ENCODE peak calls at places on chromosome 13, in seven cellular contexts. D is fibroblast of pulmonary artery, L is heart left ventricle, R is psoas muscle, O is fibroblast of mammary gland, K is PC-3, P is astrocyte of the cerebellum. S is an unnamed sample.

GRCh38 chr13:33761744-33762143 is 56.2 kb upstream of the RFC3 start:
- DNase-seq in O (peak), P (peak), K (peak), L (no peak), D (no peak), R (no peak), S (peak)

GRCh38 chr13:97945792-97946419 is 7.6 kb upstream of the IPO5 start:
- DNase-seq in O (no peak), R (no peak), K (peak), P (no peak), L (no peak), D (no peak), S (no peak)

GRCh38 chr13:32262165-32262564 is 53.0 kb downstream of the ZAR1L start:
- DNase-seq in D (no peak), P (no peak), O (peak), R (no peak), L (no peak), K (no peak), S (no peak)

GRCh38 chr13:43132228-43132627 is 108.8 kb downstream of the DNAJC15 start:
- DNase-seq in R (no peak), P (no peak), K (peak), D (peak), L (no peak), O (peak), S (peak)

GRCh38 chr13:101785858-101786257 is 333.4 kb downstream of the ITGBL1 start:
- DNase-seq in P (peak), D (peak), L (peak), K (peak), R (no peak), O (peak), S (peak)

GRCh38 chr13:99256709-99257108 is 1.5 kb downstream of the GPR18 start:
- DNase-seq in P (no peak), O (peak), L (no peak), K (no peak), D (peak), R (no peak), S (peak)

GRCh38 chr13:74969419-74969818 is 512.5 kb downstream of the TBC1D4 start:
- DNase-seq in L (no peak), K (no peak), O (no peak), D (no peak), P (no peak), R (no peak), S (no peak)

GRCh38 chr13:41137951-41138350 is 5.3 kb upstream of the KBTBD6 start:
- DNase-seq in P (peak), K (peak), O (peak), R (no peak), D (peak), L (no peak), S (peak)

GRCh38 chr13:26198116-26198515 is 24.0 kb downstream of the RNF6 start:
- DNase-seq in O (no peak), K (no peak), D (no peak), L (no peak), R (no peak), P (no peak), S (no peak)

GRCh38 chr13:112442483-112443090 is 66.4 kb downstream of the SPACA7 start:
- DNase-seq in K (no peak), D (peak), O (no peak), L (no peak), R (no peak), P (no peak), S (no peak)

GRCh38 chr13:112351825-112352224 is 24.3 kb upstream of the SPACA7 start:
- DNase-seq in R (no peak), L (no peak), D (no peak), K (no peak), P (no peak), O (no peak), S (no peak)

GRCh38 chr13:73924607-73925006 is 209.6 kb downstream of the KLF12 start:
- DNase-seq in P (no peak), O (no peak), L (no peak), K (no peak), R (no peak), D (no peak), S (no peak)

GRCh38 chr13:49625392-49626137 is 2.7 kb upstream of the ARL11 start:
- DNase-seq in O (peak), K (no peak), L (peak), D (peak), P (no peak), R (peak), S (peak)

GRCh38 chr13:21639604-21640003 is 31.3 kb upstream of the FGF9 start:
- DNase-seq in O (no peak), L (no peak), R (no peak), P (no peak), D (no peak), K (no peak), S (no peak)

GRCh38 chr13:21638319-21639282 is 32.3 kb upstream of the FGF9 start:
- DNase-seq in K (peak), R (no peak), O (peak), P (no peak), L (no peak), D (peak), S (peak)

GRCh38 chr13:21632196-21632595 is 28.2 kb upstream of the MICU2 start:
- DNase-seq in O (no peak), K (no peak), R (no peak), D (no peak), L (no peak), P (no peak), S (no peak)

GRCh38 chr13:21641629-21642028 is 29.2 kb upstream of the FGF9 start:
- DNase-seq in K (no peak), D (no peak), P (no peak), O (no peak), L (no peak), R (no peak), S (no peak)

DNA sequence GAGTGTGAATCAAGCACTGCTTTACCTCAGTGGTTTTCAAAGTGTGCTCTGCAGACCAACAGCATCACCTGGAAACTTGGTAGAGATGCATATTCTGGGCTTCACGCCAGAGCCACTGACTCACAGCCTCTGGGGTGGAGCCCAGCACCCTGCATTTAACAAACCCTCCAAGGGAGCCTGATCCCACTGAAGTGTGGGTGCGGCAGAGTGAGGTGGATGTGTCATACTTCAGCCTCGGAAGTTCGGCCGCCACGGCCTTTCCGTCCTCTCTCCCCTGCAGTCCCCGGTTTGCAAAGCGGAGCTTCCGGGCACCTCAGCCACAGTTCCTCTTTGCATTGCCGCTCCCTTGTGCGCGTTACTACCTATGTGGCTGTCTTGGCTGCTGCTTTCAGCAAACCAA is 33.3 kb upstream of the MICU2 start:
- DNase-seq in R (no peak), K (peak), P (no peak), O (peak), L (no peak), D (peak), S (peak)
- H3K4me3 ChIP-seq in R (no peak), K (peak), P (no peak), O (no peak), L (no peak), D (no peak), S (no peak)

DNA sequence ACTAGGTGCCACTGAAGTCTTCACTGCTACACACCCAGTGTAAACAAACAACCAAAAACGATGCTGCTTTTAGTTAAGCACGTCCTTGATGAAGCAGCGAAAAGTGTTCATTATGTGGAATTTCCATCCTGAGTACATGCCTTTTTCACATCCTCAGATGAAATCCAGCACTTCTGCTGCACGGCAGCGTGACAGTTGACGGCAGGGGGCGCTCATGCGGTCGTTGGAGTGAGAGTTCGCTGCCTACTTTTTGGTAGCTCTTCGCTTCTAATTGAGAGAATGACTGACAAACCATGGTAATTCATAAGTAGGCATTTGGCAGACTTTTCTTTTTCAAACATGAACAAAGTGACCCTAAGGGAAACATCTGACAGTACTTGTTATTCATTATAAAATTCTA is 1124.9 kb downstream of the EFNB2 start:
- DNase-seq in D (peak), O (peak), L (peak), R (peak), K (peak), P (no peak), S (peak)
- TF ChIP-seq CTCF in D (peak), O (peak), L (peak), R (peak), K (peak), P (peak), S (peak)

GRCh38 chr13:94233831-94234230 is 245.7 kb downstream of the DCT start:
- DNase-seq in O (no peak), L (no peak), P (no peak), R (no peak), K (no peak), D (no peak), S (peak)

GRCh38 chr13:94233401-94233800 is 246.1 kb downstream of the DCT start:
- DNase-seq in P (peak), L (no peak), K (peak), R (peak), O (peak), D (peak), S (peak)

GRCh38 chr13:94234766-94235165 is 244.7 kb downstream of the DCT start:
- DNase-seq in R (no peak), K (no peak), L (no peak), P (no peak), O (no peak), D (no peak), S (no peak)

GRCh38 chr13:94236876-94237275 is 242.6 kb downstream of the DCT start:
- DNase-seq in K (no peak), L (no peak), D (no peak), O (no peak), P (no peak), R (no peak), S (peak)

GRCh38 chr13:94236132-94236531 is 243.3 kb downstream of the DCT start:
- DNase-seq in P (no peak), D (no peak), O (no peak), L (no peak), R (no peak), K (no peak), S (peak)
- H3K4me3 ChIP-seq in P (no peak), D (no peak), O (no peak), L (no peak), R (no peak), K (no peak), S (no peak)

DNA sequence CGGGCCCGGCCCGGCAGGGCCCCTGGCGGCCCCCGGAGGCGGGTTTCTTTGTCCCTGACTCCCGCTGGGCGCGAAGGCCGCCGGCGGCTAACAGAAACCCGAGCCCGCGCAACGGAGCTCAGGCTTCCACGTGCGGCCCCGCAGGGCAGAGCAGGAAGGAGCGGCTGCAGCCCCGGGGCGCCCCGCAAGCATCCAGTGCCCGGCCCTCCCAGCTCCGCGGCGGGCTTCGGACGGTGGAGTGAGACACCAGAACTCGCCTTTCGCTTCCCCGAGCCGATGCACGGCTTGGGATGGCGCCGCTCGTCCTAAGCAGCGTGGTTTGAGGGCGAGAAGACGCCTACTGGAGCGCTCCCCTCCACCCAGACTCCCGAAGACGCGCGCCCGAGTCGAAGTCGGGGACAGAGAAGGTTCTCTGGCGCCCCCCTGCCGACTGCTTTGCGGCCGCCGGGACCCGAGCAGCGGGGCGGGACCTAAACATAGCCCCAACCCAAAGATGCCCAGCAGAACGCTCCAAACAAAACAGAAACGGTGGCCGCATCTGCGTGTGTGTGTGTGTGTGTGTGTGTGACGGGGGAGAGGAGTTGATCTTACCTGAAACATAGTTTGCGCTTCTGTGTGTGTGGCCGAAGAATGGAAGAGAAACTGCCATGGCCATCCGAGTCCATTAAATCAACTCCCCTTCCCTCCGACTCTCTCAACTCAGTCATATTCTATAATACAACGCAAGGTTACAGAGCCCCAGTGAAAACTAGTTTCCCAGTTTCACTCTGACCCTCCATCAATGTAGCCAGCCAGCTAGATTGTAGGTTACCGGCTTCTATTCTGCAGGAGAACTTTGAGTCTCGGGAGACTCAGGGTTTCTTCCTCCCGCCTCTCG is 629 bp upstream of the FGF9 start:
- DNase-seq in R (peak), P (no peak), D (peak), K (no peak), L (peak), O (peak), S (peak)
- TF ChIP-seq CTCF in R (no peak), P (no peak), D (no peak), K (no peak), L (peak), O (no peak), S (no peak)

DNA sequence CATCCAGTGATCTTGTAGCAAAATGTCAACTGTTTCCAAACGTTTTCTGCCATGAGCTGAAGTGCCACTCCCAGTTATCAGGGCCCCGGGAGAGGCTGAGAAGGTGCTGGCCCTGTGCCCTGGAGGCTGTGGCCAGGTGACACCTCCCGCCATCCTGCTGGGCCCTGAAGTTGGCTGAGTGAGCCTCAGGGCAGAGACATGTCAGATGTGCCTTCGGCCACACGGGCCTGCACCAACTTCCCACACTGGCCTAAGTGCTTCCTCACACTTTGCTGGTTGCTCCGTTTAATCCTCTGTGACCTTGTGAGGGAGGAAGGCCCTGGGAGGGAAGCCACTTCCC is 4.8 kb downstream of the ADPRHL1 start:
- DNase-seq in K (peak), R (peak), P (no peak), O (no peak), L (peak), D (no peak), S (no peak)
- H3K4me3 ChIP-seq in K (peak), R (peak), P (no peak), O (peak), L (peak), D (no peak), S (no peak)

DNA sequence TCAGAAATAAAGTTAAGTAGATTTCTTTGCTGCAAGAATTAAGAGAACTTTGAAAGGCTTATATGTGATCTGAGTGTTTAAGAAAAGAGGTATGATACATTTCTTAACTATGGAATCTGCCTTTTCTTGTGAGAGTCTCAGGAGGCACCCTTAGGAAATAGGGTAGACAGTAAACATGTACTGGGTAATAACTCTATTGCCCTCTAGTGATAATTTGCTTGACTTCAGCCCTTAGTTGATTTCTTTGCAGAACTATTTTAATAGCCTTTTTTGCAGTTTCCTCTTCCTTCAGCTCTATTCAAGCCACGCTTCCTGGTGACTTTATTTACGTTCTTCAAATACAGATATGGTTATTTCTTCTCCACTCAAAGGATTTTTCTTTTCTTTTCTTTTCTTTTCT is 37.0 kb upstream of the CCNA1 start:
- DNase-seq in L (no peak), R (no peak), D (peak), O (peak), K (peak), P (peak), S (peak)
- TF ChIP-seq CTCF in L (peak), R (peak), D (peak), O (peak), K (peak), P (peak), S (peak)

GRCh38 chr13:64413529-64413928 is 2816.6 kb downstream of the PCDH9 start:
- DNase-seq in P (no peak), K (no peak), O (no peak), R (no peak), D (no peak), L (no peak), S (no peak)
- H3K4me3 ChIP-seq in P (no peak), K (no peak), O (no peak), R (no peak), D (no peak), L (no peak), S (no peak)

GRCh38 chr13:63901630-63902029 is 2486.0 kb upstream of the PCDH20 start:
- DNase-seq in L (no peak), P (no peak), D (no peak), K (no peak), O (no peak), R (no peak), S (no peak)
- TF ChIP-seq CTCF in L (no peak), P (no peak), D (no peak), K (peak), O (no peak), R (no peak), S (no peak)